ENCODE peak calls at places on chromosomes 11 and 22, in five cellular contexts. One of them, this sample, is unnamed. For H3K27me3 and H3K4me1, the result is how much of the 10 kb centered on the place peaks cover.

GRCh38 chr11:17528181-17528691 is 16.0 kb downstream of the USH1C start:
- DNase-seq in Caco-2: peak
- DNase-seq in effector memory CD4-positive, alpha-beta T cell: no peak
- DNase-seq in CD4-positive, alpha-beta memory T cell: peak
- DNase-seq in neuronal stem cell: no peak
- DNase-seq in this sample: peak

GRCh38 chr22:49904040-49904369 is 14.2 kb downstream of the ALG12 start:
- DNase-seq in Caco-2: no peak
- DNase-seq in effector memory CD4-positive, alpha-beta T cell: no peak
- DNase-seq in CD4-positive, alpha-beta memory T cell: no peak
- DNase-seq in neuronal stem cell: no peak
- DNase-seq in this sample: no peak

GRCh38 chr22:36612458-36612857 is 83.5 kb upstream of the EIF3D start:
- DNase-seq in Caco-2: no peak
- DNase-seq in effector memory CD4-positive, alpha-beta T cell: no peak
- DNase-seq in CD4-positive, alpha-beta memory T cell: no peak
- DNase-seq in neuronal stem cell: no peak
- DNase-seq in this sample: no peak

GRCh38 chr11:3144296-3145205 is 20.6 kb downstream of the OSBPL5 start:
- DNase-seq in Caco-2: no peak
- DNase-seq in effector memory CD4-positive, alpha-beta T cell: no peak
- DNase-seq in CD4-positive, alpha-beta memory T cell: no peak
- DNase-seq in neuronal stem cell: no peak
- DNase-seq in this sample: no peak

GRCh38 chr22:31488988-31489617 is 539 bp downstream of the EIF4ENIF1 start:
- DNase-seq in Caco-2: peak
- DNase-seq in effector memory CD4-positive, alpha-beta T cell: no peak
- DNase-seq in CD4-positive, alpha-beta memory T cell: peak
- DNase-seq in neuronal stem cell: peak
- DNase-seq in this sample: no peak

GRCh38 chr11:115741376-115741775 is 237.2 kb upstream of the CADM1 start:
- DNase-seq in Caco-2: no peak
- DNase-seq in effector memory CD4-positive, alpha-beta T cell: no peak
- DNase-seq in CD4-positive, alpha-beta memory T cell: no peak
- DNase-seq in neuronal stem cell: no peak
- DNase-seq in this sample: peak

GRCh38 chr11:107018902-107019493 is 722 bp upstream of the GUCY1A2 start:
- DNase-seq in Caco-2: peak
- DNase-seq in effector memory CD4-positive, alpha-beta T cell: no peak
- DNase-seq in CD4-positive, alpha-beta memory T cell: no peak
- DNase-seq in neuronal stem cell: peak
- DNase-seq in this sample: peak

GRCh38 chr11:15654397-15654915 is 539.7 kb downstream of the INSC start:
- DNase-seq in Caco-2: peak
- DNase-seq in effector memory CD4-positive, alpha-beta T cell: no peak
- DNase-seq in CD4-positive, alpha-beta memory T cell: no peak
- DNase-seq in neuronal stem cell: no peak
- DNase-seq in this sample: no peak

GRCh38 chr11:44775366-44776356 is 48.9 kb downstream of the TSPAN18 start:
- DNase-seq in Caco-2: peak
- DNase-seq in effector memory CD4-positive, alpha-beta T cell: peak
- DNase-seq in CD4-positive, alpha-beta memory T cell: peak
- DNase-seq in neuronal stem cell: peak
- DNase-seq in this sample: peak

GRCh38 chr11:75541301-75541929 is 15.7 kb upstream of the GDPD5 start:
- DNase-seq in Caco-2: no peak
- DNase-seq in effector memory CD4-positive, alpha-beta T cell: no peak
- DNase-seq in CD4-positive, alpha-beta memory T cell: no peak
- DNase-seq in neuronal stem cell: no peak
- DNase-seq in this sample: no peak

GRCh38 chr11:17760102-17761029 is 25.8 kb downstream of the KCNC1 start:
- DNase-seq in Caco-2: peak
- DNase-seq in effector memory CD4-positive, alpha-beta T cell: no peak
- DNase-seq in CD4-positive, alpha-beta memory T cell: no peak
- DNase-seq in neuronal stem cell: peak
- DNase-seq in this sample: peak

GRCh38 chr11:102986815-102987214 is 31.3 kb upstream of the MMP13 start:
- DNase-seq in Caco-2: no peak
- DNase-seq in effector memory CD4-positive, alpha-beta T cell: no peak
- DNase-seq in CD4-positive, alpha-beta memory T cell: no peak
- DNase-seq in neuronal stem cell: no peak
- DNase-seq in this sample: no peak

GRCh38 chr22:48819232-48819631 is 1008.4 kb downstream of the BRD1 start:
- DNase-seq in Caco-2: no peak
- DNase-seq in effector memory CD4-positive, alpha-beta T cell: no peak
- DNase-seq in CD4-positive, alpha-beta memory T cell: no peak
- DNase-seq in neuronal stem cell: no peak
- DNase-seq in this sample: no peak

GRCh38 chr22:38107692-38108515 is 2.6 kb downstream of the BAIAP2L2 start:
- DNase-seq in Caco-2: peak
- DNase-seq in effector memory CD4-positive, alpha-beta T cell: no peak
- DNase-seq in CD4-positive, alpha-beta memory T cell: no peak
- DNase-seq in neuronal stem cell: no peak
- DNase-seq in this sample: no peak

GRCh38 chr11:80371931-80372330 is 931.1 kb upstream of the TENM4 start:
- DNase-seq in Caco-2: no peak
- DNase-seq in effector memory CD4-positive, alpha-beta T cell: no peak
- DNase-seq in CD4-positive, alpha-beta memory T cell: no peak
- DNase-seq in neuronal stem cell: no peak
- DNase-seq in this sample: no peak

GRCh38 chr22:32142600-32142999 is 16.5 kb downstream of the C22orf42 start:
- DNase-seq in Caco-2: no peak
- DNase-seq in effector memory CD4-positive, alpha-beta T cell: no peak
- DNase-seq in CD4-positive, alpha-beta memory T cell: no peak
- DNase-seq in neuronal stem cell: no peak
- DNase-seq in this sample: no peak

GRCh38 chr22:35955546-35955945 is 73.1 kb downstream of the RBFOX2 start:
- DNase-seq in Caco-2: no peak
- DNase-seq in effector memory CD4-positive, alpha-beta T cell: no peak
- DNase-seq in CD4-positive, alpha-beta memory T cell: no peak
- DNase-seq in neuronal stem cell: no peak
- DNase-seq in this sample: no peak

GRCh38 chr11:13448876-13449275 is 14.1 kb downstream of the BTBD10 start:
- DNase-seq in Caco-2: no peak
- DNase-seq in effector memory CD4-positive, alpha-beta T cell: no peak
- DNase-seq in CD4-positive, alpha-beta memory T cell: no peak
- DNase-seq in neuronal stem cell: no peak
- DNase-seq in this sample: no peak

GRCh38 chr11:121035823-121036222 is 11.9 kb downstream of the TBCEL start:
- DNase-seq in Caco-2: no peak
- DNase-seq in effector memory CD4-positive, alpha-beta T cell: no peak
- DNase-seq in CD4-positive, alpha-beta memory T cell: no peak
- DNase-seq in neuronal stem cell: no peak
- DNase-seq in this sample: no peak

GRCh38 chr11:30395751-30396150 is 72.8 kb downstream of the ARL14EP start:
- DNase-seq in Caco-2: no peak
- DNase-seq in effector memory CD4-positive, alpha-beta T cell: no peak
- DNase-seq in CD4-positive, alpha-beta memory T cell: no peak
- DNase-seq in neuronal stem cell: no peak
- DNase-seq in this sample: no peak

GRCh38 chr11:112186304-112186703 is 11.0 kb downstream of the BCO2 start:
- DNase-seq in Caco-2: no peak
- DNase-seq in effector memory CD4-positive, alpha-beta T cell: no peak
- DNase-seq in CD4-positive, alpha-beta memory T cell: no peak
- DNase-seq in neuronal stem cell: no peak
- DNase-seq in this sample: no peak

GRCh38 chr22:22890085-22890484 is 2.5 kb downstream of the IGLL5 start:
- DNase-seq in Caco-2: no peak
- DNase-seq in effector memory CD4-positive, alpha-beta T cell: no peak
- DNase-seq in CD4-positive, alpha-beta memory T cell: no peak
- DNase-seq in neuronal stem cell: no peak
- DNase-seq in this sample: no peak
- H3K27me3 ChIP-seq in Caco-2: under half
- H3K27me3 ChIP-seq in effector memory CD4-positive, alpha-beta T cell: under half
- H3K27me3 ChIP-seq in CD4-positive, alpha-beta memory T cell: under half
- H3K27me3 ChIP-seq in neuronal stem cell: under half
- H3K27me3 ChIP-seq in this sample: under half

DNA sequence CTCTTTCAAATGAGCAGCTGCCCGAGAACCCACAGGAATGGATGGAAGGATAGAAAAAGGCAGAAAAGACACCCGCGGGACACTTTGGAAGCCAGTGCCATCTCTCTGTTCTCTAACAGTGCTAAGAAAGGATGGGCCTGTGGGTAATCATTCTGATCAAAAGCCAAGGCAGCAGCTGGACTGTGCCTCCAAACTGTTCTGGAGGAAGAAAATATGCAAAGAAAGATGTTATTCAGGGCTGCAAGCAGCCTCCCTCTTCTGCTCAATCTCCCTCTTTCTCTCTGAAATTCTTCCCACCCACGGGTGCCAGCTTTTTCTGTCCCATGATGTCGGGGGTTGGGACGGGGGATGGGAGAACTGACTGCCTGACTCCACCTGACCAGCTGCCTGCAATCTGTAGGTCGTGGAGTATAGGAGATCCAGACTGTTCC is 37.8 kb upstream of the FTH1 start:
- DNase-seq in Caco-2: no peak
- DNase-seq in effector memory CD4-positive, alpha-beta T cell: no peak
- DNase-seq in CD4-positive, alpha-beta memory T cell: no peak
- DNase-seq in neuronal stem cell: no peak
- DNase-seq in this sample: no peak
- H3K4me1 ChIP-seq in Caco-2: under half
- H3K4me1 ChIP-seq in effector memory CD4-positive, alpha-beta T cell: under half
- H3K4me1 ChIP-seq in CD4-positive, alpha-beta memory T cell: under half
- H3K4me1 ChIP-seq in neuronal stem cell: under half
- H3K4me1 ChIP-seq in this sample: under half

DNA sequence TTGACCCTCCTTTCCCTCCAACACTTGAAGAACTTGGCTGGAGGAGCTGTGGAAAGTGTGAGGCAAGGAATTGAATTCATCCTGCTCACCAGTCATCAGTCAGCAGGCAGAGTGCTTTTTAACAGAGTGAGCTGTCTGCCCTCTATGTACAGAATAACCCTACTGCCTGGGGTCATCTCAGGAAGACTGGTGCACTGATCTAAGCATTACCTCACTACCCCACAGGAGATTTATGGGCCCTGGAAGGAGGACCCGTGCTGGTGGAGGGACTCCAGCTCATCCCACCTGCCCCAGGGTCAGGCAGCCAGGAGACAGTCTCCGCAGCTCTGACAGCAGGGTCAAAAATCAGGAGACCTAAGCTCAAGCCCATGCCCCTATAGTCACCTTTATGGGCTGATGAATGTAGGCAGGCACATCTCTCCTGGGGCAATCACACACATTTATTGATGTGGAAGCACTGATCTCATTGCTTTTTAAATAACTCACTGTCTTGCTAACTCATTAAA is 270.8 kb upstream of the SESN3 start:
- DNase-seq in Caco-2: no peak
- DNase-seq in effector memory CD4-positive, alpha-beta T cell: no peak
- DNase-seq in CD4-positive, alpha-beta memory T cell: no peak
- DNase-seq in neuronal stem cell: no peak
- DNase-seq in this sample: no peak
- H3K27me3 ChIP-seq in Caco-2: under half
- H3K27me3 ChIP-seq in effector memory CD4-positive, alpha-beta T cell: under half
- H3K27me3 ChIP-seq in CD4-positive, alpha-beta memory T cell: under half
- H3K27me3 ChIP-seq in neuronal stem cell: under half
- H3K27me3 ChIP-seq in this sample: under half

GRCh38 chr11:122743949-122744876 is 88.7 kb downstream of the UBASH3B start:
- DNase-seq in Caco-2: no peak
- DNase-seq in effector memory CD4-positive, alpha-beta T cell: peak
- DNase-seq in CD4-positive, alpha-beta memory T cell: peak
- DNase-seq in neuronal stem cell: no peak
- DNase-seq in this sample: no peak

GRCh38 chr11:122743093-122743741 is 87.7 kb downstream of the UBASH3B start:
- DNase-seq in Caco-2: no peak
- DNase-seq in effector memory CD4-positive, alpha-beta T cell: no peak
- DNase-seq in CD4-positive, alpha-beta memory T cell: no peak
- DNase-seq in neuronal stem cell: no peak
- DNase-seq in this sample: no peak

GRCh38 chr11:122746050-122746478 is 90.5 kb downstream of the UBASH3B start:
- DNase-seq in Caco-2: no peak
- DNase-seq in effector memory CD4-positive, alpha-beta T cell: no peak
- DNase-seq in CD4-positive, alpha-beta memory T cell: peak
- DNase-seq in neuronal stem cell: no peak
- DNase-seq in this sample: no peak

GRCh38 chr11:122746611-122747305 is 91.2 kb downstream of the UBASH3B start:
- DNase-seq in Caco-2: no peak
- DNase-seq in effector memory CD4-positive, alpha-beta T cell: no peak
- DNase-seq in CD4-positive, alpha-beta memory T cell: no peak
- DNase-seq in neuronal stem cell: no peak
- DNase-seq in this sample: no peak

DNA sequence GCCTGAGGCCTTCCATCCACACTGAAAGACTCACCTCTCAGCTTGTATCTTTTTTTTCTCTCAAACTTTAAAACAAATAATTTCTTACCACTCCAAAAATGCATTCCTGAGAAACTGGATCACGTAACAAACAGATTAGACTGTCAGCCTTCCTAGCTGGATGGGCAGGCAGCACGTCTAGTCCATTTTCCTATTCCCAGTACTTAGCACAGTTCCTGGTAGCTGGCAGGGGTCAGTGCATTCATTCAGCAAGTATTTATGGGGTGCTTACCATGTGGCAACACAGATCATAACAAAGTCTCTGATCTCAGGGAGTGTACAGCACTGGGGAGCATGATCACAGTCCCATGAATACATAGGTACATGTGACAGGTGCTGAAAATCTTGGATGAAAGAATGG is 89.6 kb downstream of the UBASH3B start:
- DNase-seq in Caco-2: no peak
- DNase-seq in effector memory CD4-positive, alpha-beta T cell: no peak
- DNase-seq in CD4-positive, alpha-beta memory T cell: no peak
- DNase-seq in neuronal stem cell: no peak
- DNase-seq in this sample: no peak
- H3K4me1 ChIP-seq in Caco-2: under half
- H3K4me1 ChIP-seq in effector memory CD4-positive, alpha-beta T cell: half or more
- H3K4me1 ChIP-seq in CD4-positive, alpha-beta memory T cell: half or more
- H3K4me1 ChIP-seq in neuronal stem cell: under half
- H3K4me1 ChIP-seq in this sample: under half

DNA sequence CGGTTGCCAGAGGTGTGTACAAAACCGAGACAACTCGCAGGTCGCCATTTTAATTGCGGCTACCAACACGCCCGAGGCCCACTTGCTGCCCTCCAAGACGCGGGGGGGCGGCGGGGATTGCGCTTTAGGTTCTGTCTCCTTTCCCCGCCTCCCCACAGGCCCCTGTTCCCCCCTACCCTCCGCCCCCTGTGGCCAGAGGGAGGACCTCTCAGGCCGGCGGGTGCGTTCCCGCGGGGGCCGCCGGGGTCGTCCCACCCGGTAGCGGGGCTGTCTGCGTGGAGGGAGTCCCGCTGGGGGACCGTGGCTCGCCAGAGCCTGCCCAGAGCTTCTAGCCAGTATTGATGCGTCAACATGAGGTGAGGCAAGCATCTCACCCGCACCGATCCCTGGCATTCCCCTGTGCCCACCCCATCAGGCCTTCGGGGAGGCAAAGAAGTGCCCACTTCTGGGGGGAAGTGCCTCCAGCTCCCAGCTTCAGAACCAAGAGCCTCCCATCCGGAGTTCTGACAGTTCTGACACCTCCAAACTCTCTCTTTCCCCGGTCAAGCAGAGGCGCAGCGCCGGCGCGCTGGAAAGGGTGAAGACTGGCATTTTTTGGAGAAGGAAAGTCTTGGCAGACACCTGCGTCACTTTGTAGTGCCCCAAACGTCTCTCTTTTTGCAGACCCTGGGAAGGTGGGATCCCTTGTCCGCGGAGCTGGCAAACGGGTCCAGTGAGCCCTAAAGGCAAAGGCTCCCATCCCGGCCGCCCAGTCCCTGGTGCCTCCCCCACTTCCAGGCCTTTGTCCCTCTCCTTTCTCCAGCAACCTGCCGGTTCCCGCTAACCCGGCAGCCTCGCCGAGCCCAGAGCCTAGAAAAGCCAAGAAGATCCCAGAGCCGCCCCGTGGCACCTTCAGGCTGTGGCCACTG is 3.1 kb upstream of the PAX6 start:
- DNase-seq in Caco-2: no peak
- DNase-seq in effector memory CD4-positive, alpha-beta T cell: no peak
- DNase-seq in CD4-positive, alpha-beta memory T cell: no peak
- DNase-seq in neuronal stem cell: no peak
- DNase-seq in this sample: no peak
- H3K27me3 ChIP-seq in Caco-2: under half
- H3K27me3 ChIP-seq in effector memory CD4-positive, alpha-beta T cell: half or more
- H3K27me3 ChIP-seq in CD4-positive, alpha-beta memory T cell: half or more
- H3K27me3 ChIP-seq in neuronal stem cell: under half
- H3K27me3 ChIP-seq in this sample: half or more

This sample was measured in HAP-1.